ENCODE peak calls at places on chromosome 19, in nine cellular contexts. C, R, U, V, D, I, E, O and W are unnamed samples.

GRCh38 chr19:14091086-14091884 is 734 bp upstream of the SAMD1 start:
- DNase-seq in U (no peak), O (no peak), E (peak), R (peak), C (peak), V (peak), D (no peak), I (peak), W (peak)

GRCh38 chr19:50719119-50719435 is 525 bp downstream of the SHANK1 start:
- DNase-seq in D (no peak), U (no peak), I (no peak), O (no peak), C (no peak), R (no peak), E (no peak), V (no peak), W (no peak)

GRCh38 chr19:55147408-55148251 is 1.4 kb downstream of the TNNT1 start:
- DNase-seq in D (no peak), C (no peak), U (no peak), E (no peak), I (no peak), V (no peak), O (no peak), R (no peak), W (no peak)

GRCh38 chr19:45215391-45216191 is 29.6 kb downstream of the EXOC3L2 start:
- DNase-seq in O (no peak), C (no peak), D (no peak), R (peak), V (no peak), E (peak), U (no peak), I (no peak), W (no peak)

GRCh38 chr19:14347999-14348889 is 33.0 kb upstream of the ADGRE5 start:
- DNase-seq in I (peak), O (no peak), D (no peak), E (peak), R (peak), V (peak), U (no peak), C (no peak), W (peak)

GRCh38 chr19:367561-367960 is 23.0 kb upstream of the MIER2 start:
- DNase-seq in I (no peak), R (no peak), D (no peak), V (no peak), O (no peak), E (no peak), C (no peak), U (no peak), W (no peak)

GRCh38 chr19:28010656-28011055 is 1202.3 kb downstream of the UQCRFS1 start:
- DNase-seq in D (no peak), I (no peak), U (no peak), C (no peak), R (peak), V (no peak), O (no peak), E (no peak), W (no peak)

GRCh38 chr19:6664916-6665315 is 5.0 kb downstream of the TNFSF14 start:
- DNase-seq in U (no peak), V (no peak), R (no peak), I (no peak), O (no peak), D (no peak), E (no peak), C (no peak), W (no peak)

GRCh38 chr19:5134683-5135082 is 165.8 kb downstream of the KDM4B start:
- DNase-seq in I (no peak), C (no peak), E (no peak), O (no peak), D (no peak), R (no peak), U (no peak), V (no peak), W (no peak)

GRCh38 chr19:40666803-40667438 is 23.5 kb downstream of the NUMBL start:
- DNase-seq in R (no peak), O (no peak), E (no peak), C (no peak), V (no peak), U (no peak), I (peak), D (no peak), W (no peak)

GRCh38 chr19:31232220-31232619 is 117.0 kb downstream of the TSHZ3 start:
- DNase-seq in D (no peak), E (no peak), I (no peak), U (no peak), O (no peak), C (no peak), R (peak), V (no peak), W (no peak)

GRCh38 chr19:33676999-33677665 is 55.4 kb downstream of the CHST8 start:
- DNase-seq in C (no peak), U (no peak), O (no peak), D (no peak), I (no peak), E (no peak), R (no peak), V (no peak), W (no peak)

GRCh38 chr19:2433854-2434253 is 6.5 kb upstream of the TIMM13 start:
- DNase-seq in I (no peak), D (no peak), O (no peak), U (no peak), E (no peak), R (no peak), C (no peak), V (no peak), W (no peak)

GRCh38 chr19:35295792-35296462 is 4.0 kb downstream of the MAG start:
- DNase-seq in U (no peak), I (peak), C (no peak), V (no peak), D (no peak), E (no peak), R (no peak), O (no peak), W (no peak)

GRCh38 chr19:2022289-2022688 is 6.8 kb upstream of the BTBD2 start:
- DNase-seq in O (no peak), D (no peak), V (no peak), E (no peak), I (no peak), R (no peak), C (no peak), U (no peak), W (no peak)

GRCh38 chr19:47483200-47483599 is 819 bp downstream of the KPTN start:
- DNase-seq in D (no peak), V (no peak), O (no peak), U (no peak), R (no peak), E (no peak), I (no peak), C (no peak), W (no peak)

GRCh38 chr19:23075031-23075733 is 41.6 kb upstream of the ZNF730 start:
- DNase-seq in I (peak), V (no peak), D (no peak), O (peak), C (no peak), U (no peak), R (peak), E (peak), W (peak)

GRCh38 chr19:18397242-18398202 is at the start of gene LRRC25:
- DNase-seq in E (peak), D (no peak), U (no peak), V (no peak), C (peak), I (no peak), O (no peak), R (no peak), W (no peak)

GRCh38 chr19:2266183-2266993 is 10.2 kb upstream of the JSRP1 start:
- DNase-seq in V (no peak), O (no peak), R (peak), I (peak), U (no peak), E (peak), D (peak), C (peak), W (peak)

GRCh38 chr19:7914598-7915045 is at the start of gene TGFBR3L:
- DNase-seq in C (no peak), E (no peak), R (no peak), V (no peak), I (no peak), O (no peak), D (no peak), U (no peak), W (no peak)

GRCh38 chr19:28307460-28307859 is 905.5 kb downstream of the UQCRFS1 start:
- DNase-seq in I (no peak), U (no peak), E (no peak), V (no peak), R (peak), D (no peak), C (no peak), O (no peak), W (no peak)

GRCh38 chr19:14203258-14203657 is 2.7 kb downstream of the ADGRL1 start:
- DNase-seq in D (no peak), U (no peak), I (no peak), V (no peak), C (no peak), E (no peak), R (no peak), O (no peak), W (no peak)

GRCh38 chr19:406121-406711 is 2.7 kb downstream of the C2CD4C start:
- DNase-seq in C (no peak), E (no peak), I (no peak), V (no peak), O (no peak), U (no peak), D (no peak), R (no peak), W (no peak)

GRCh38 chr19:35734889-35735288 is 7.4 kb downstream of the IGFLR1 start:
- DNase-seq in C (no peak), U (no peak), I (no peak), D (no peak), E (no peak), O (no peak), R (no peak), V (no peak), W (no peak)

GRCh38 chr19:46654621-46655152 is 6.3 kb downstream of the DACT3 start:
- DNase-seq in O (no peak), E (no peak), R (no peak), C (no peak), V (no peak), D (no peak), I (no peak), U (no peak), W (no peak)